ENCODE peak calls at places on chromosomes 5 and 9, in seven cellular contexts. X, A, E, H, Z, J and I are unnamed samples.

GRCh38 chr5:92962752-92963151 is 618.3 kb downstream of the NR2F1-AS1 start:
- DNase-seq in X (no peak), A (peak), E (no peak), J (no peak), Z (no peak), H (no peak), I (no peak)

GRCh38 chr5:178309271-178310008 is 76.8 kb upstream of the PHYKPL start:
- DNase-seq in Z (no peak), H (no peak), J (peak), X (no peak), A (no peak), E (no peak), I (peak)

GRCh38 chr5:177288191-177288590 is 15.3 kb downstream of the RAB24 start:
- DNase-seq in X (no peak), Z (no peak), J (no peak), E (no peak), A (no peak), H (no peak), I (no peak)

GRCh38 chr9:120009856-120010255 is 570.1 kb downstream of the CDK5RAP2 start:
- DNase-seq in A (no peak), Z (no peak), X (no peak), H (no peak), J (no peak), E (no peak), I (no peak)

GRCh38 chr5:168666356-168666755 is 87.2 kb upstream of the PANK3 start:
- DNase-seq in E (no peak), X (no peak), Z (no peak), J (no peak), A (no peak), H (no peak), I (no peak)

GRCh38 chr5:38023353-38023752 is 183.5 kb upstream of the GDNF start:
- DNase-seq in H (no peak), J (no peak), A (no peak), E (no peak), X (no peak), Z (no peak), I (no peak)

GRCh38 chr5:137825165-137825564 is 42.5 kb upstream of the MYOT start:
- DNase-seq in E (no peak), X (no peak), A (no peak), Z (no peak), J (no peak), H (no peak), I (no peak)

GRCh38 chr9:85258823-85259370 is 482.9 kb downstream of the AGTPBP1 start:
- DNase-seq in J (peak), A (peak), X (peak), Z (peak), H (peak), E (peak), I (no peak)

GRCh38 chr5:16321284-16321683 is 141.7 kb upstream of the MARCHF11 start:
- DNase-seq in A (no peak), Z (no peak), X (no peak), E (peak), H (no peak), J (no peak), I (no peak)

GRCh38 chr9:109012876-109013677 is at the start of gene CTNNAL1:
- DNase-seq in Z (peak), X (peak), H (peak), E (peak), J (peak), A (peak), I (peak)

GRCh38 chr9:126973651-126974529 is 59.3 kb downstream of the RALGPS1 start:
- DNase-seq in J (no peak), X (no peak), H (no peak), Z (no peak), E (no peak), A (no peak), I (no peak)

GRCh38 chr5:21654-22233 is 70.2 kb upstream of the PLEKHG4B start:
- DNase-seq in H (no peak), E (no peak), A (peak), J (no peak), X (no peak), Z (no peak), I (no peak)

GRCh38 chr9:92728831-92729734 is 35.5 kb downstream of the BICD2 start:
- DNase-seq in X (peak), A (peak), E (no peak), Z (no peak), J (no peak), H (no peak), I (peak)

GRCh38 chr9:71768388-71769174 is at the start of gene CEMIP2:
- DNase-seq in J (peak), X (peak), A (peak), Z (peak), H (peak), E (peak), I (peak)

GRCh38 chr9:125460883-125461475 is 199.4 kb downstream of the GAPVD1 start:
- DNase-seq in E (no peak), Z (no peak), A (no peak), J (no peak), H (no peak), X (peak), I (no peak)

GRCh38 chr9:13427587-13427986 is 148.1 kb upstream of the MPDZ start:
- DNase-seq in J (no peak), Z (peak), A (peak), E (peak), X (peak), H (no peak), I (no peak)

GRCh38 chr5:151126199-151126645 is 31.4 kb downstream of the ANXA6 start:
- DNase-seq in H (peak), J (peak), E (peak), X (peak), A (peak), Z (peak), I (peak)

GRCh38 chr5:140341591-140341990 is 4.8 kb downstream of the HBEGF start:
- DNase-seq in H (no peak), Z (no peak), A (no peak), J (peak), X (no peak), E (no peak), I (no peak)

GRCh38 chr5:147898875-147899401 is 7.4 kb downstream of the C5orf46 start:
- DNase-seq in J (no peak), E (no peak), X (no peak), Z (no peak), A (no peak), H (no peak), I (no peak)

GRCh38 chr5:123814796-123815479 is 303.0 kb downstream of the CSNK1G3 start:
- DNase-seq in H (no peak), Z (no peak), X (peak), A (no peak), J (no peak), E (no peak), I (no peak)

GRCh38 chr5:158175664-158176507 is 316.9 kb upstream of the CLINT1 start:
- DNase-seq in H (no peak), X (peak), A (no peak), J (no peak), E (no peak), Z (no peak), I (no peak)

GRCh38 chr9:16352791-16353401 is 517.6 kb downstream of the BNC2 start:
- DNase-seq in X (no peak), J (no peak), E (no peak), A (no peak), Z (no peak), H (no peak), I (no peak)

GRCh38 chr9:134984372-134985240 is 66.9 kb upstream of the FCN1 start:
- DNase-seq in Z (no peak), H (no peak), E (no peak), J (no peak), X (peak), A (peak), I (peak)

GRCh38 chr5:42689391-42689790 is 67.2 kb upstream of the CCDC152 start:
- DNase-seq in E (no peak), Z (no peak), A (no peak), X (no peak), J (no peak), H (no peak), I (no peak)

GRCh38 chr9:117763314-117763713 is 59.1 kb downstream of the TLR4 start:
- DNase-seq in Z (peak), E (no peak), A (no peak), J (no peak), X (no peak), H (peak), I (no peak)